ENCODE peak calls at places on chromosomes 2 and 18, in nine cellular contexts. One of them, this sample, is unnamed.

GRCh38 chr2:188978291-188979081 is 4.3 kb downstream of the COL3A1 start:
- DNase-seq in activated T-cell treated with anti-CD3 and anti-CD28 coated beads, Interleukin-2, amount 50 U/mL, for 1 hour: no peak
- DNase-seq in stimulated activated naive CD4-positive, alpha-beta T cell: no peak
- DNase-seq in left cardiac atrium: no peak
- DNase-seq in DMS53: peak
- DNase-seq in T-helper 2 cell: no peak
- DNase-seq in NCI-H1694: no peak
- DNase-seq in GM12865: peak
- DNase-seq in cerebellar cortex: peak
- DNase-seq in this sample: peak

GRCh38 chr2:238271061-238271554 is 17.3 kb downstream of the PER2 start:
- DNase-seq in activated T-cell treated with anti-CD3 and anti-CD28 coated beads, Interleukin-2, amount 50 U/mL, for 1 hour: no peak
- DNase-seq in stimulated activated naive CD4-positive, alpha-beta T cell: no peak
- DNase-seq in left cardiac atrium: no peak
- DNase-seq in DMS53: no peak
- DNase-seq in T-helper 2 cell: no peak
- DNase-seq in NCI-H1694: no peak
- DNase-seq in GM12865: no peak
- DNase-seq in cerebellar cortex: no peak
- DNase-seq in this sample: no peak

GRCh38 chr2:155368934-155369333 is 670.4 kb downstream of the KCNJ3 start:
- DNase-seq in activated T-cell treated with anti-CD3 and anti-CD28 coated beads, Interleukin-2, amount 50 U/mL, for 1 hour: no peak
- DNase-seq in stimulated activated naive CD4-positive, alpha-beta T cell: no peak
- DNase-seq in left cardiac atrium: no peak
- DNase-seq in DMS53: peak
- DNase-seq in T-helper 2 cell: no peak
- DNase-seq in NCI-H1694: peak
- DNase-seq in GM12865: no peak
- DNase-seq in cerebellar cortex: peak
- DNase-seq in this sample: no peak

GRCh38 chr2:671787-672605 is 5.2 kb downstream of the TMEM18 start:
- DNase-seq in activated T-cell treated with anti-CD3 and anti-CD28 coated beads, Interleukin-2, amount 50 U/mL, for 1 hour: no peak
- DNase-seq in stimulated activated naive CD4-positive, alpha-beta T cell: no peak
- DNase-seq in left cardiac atrium: no peak
- DNase-seq in DMS53: no peak
- DNase-seq in T-helper 2 cell: no peak
- DNase-seq in NCI-H1694: no peak
- DNase-seq in GM12865: no peak
- DNase-seq in cerebellar cortex: no peak
- DNase-seq in this sample: no peak

GRCh38 chr18:5155907-5156287 is 41.2 kb downstream of the AKAIN1 start:
- DNase-seq in activated T-cell treated with anti-CD3 and anti-CD28 coated beads, Interleukin-2, amount 50 U/mL, for 1 hour: no peak
- DNase-seq in stimulated activated naive CD4-positive, alpha-beta T cell: no peak
- DNase-seq in left cardiac atrium: no peak
- DNase-seq in DMS53: no peak
- DNase-seq in T-helper 2 cell: no peak
- DNase-seq in NCI-H1694: no peak
- DNase-seq in GM12865: no peak
- DNase-seq in cerebellar cortex: no peak
- DNase-seq in this sample: no peak

GRCh38 chr2:149145314-149146295 is 107.1 kb downstream of the LYPD6B start:
- DNase-seq in activated T-cell treated with anti-CD3 and anti-CD28 coated beads, Interleukin-2, amount 50 U/mL, for 1 hour: no peak
- DNase-seq in stimulated activated naive CD4-positive, alpha-beta T cell: no peak
- DNase-seq in left cardiac atrium: no peak
- DNase-seq in DMS53: no peak
- DNase-seq in T-helper 2 cell: no peak
- DNase-seq in NCI-H1694: no peak
- DNase-seq in GM12865: peak
- DNase-seq in cerebellar cortex: no peak
- DNase-seq in this sample: no peak

GRCh38 chr2:159786938-159787337 is 11.1 kb downstream of the CD302 start:
- DNase-seq in activated T-cell treated with anti-CD3 and anti-CD28 coated beads, Interleukin-2, amount 50 U/mL, for 1 hour: no peak
- DNase-seq in stimulated activated naive CD4-positive, alpha-beta T cell: no peak
- DNase-seq in left cardiac atrium: no peak
- DNase-seq in DMS53: no peak
- DNase-seq in T-helper 2 cell: no peak
- DNase-seq in NCI-H1694: no peak
- DNase-seq in GM12865: no peak
- DNase-seq in cerebellar cortex: no peak
- DNase-seq in this sample: no peak

GRCh38 chr18:76484749-76485387 is 10.2 kb downstream of the ZNF516 start:
- DNase-seq in activated T-cell treated with anti-CD3 and anti-CD28 coated beads, Interleukin-2, amount 50 U/mL, for 1 hour: no peak
- DNase-seq in stimulated activated naive CD4-positive, alpha-beta T cell: no peak
- DNase-seq in left cardiac atrium: no peak
- DNase-seq in DMS53: no peak
- DNase-seq in T-helper 2 cell: no peak
- DNase-seq in NCI-H1694: no peak
- DNase-seq in GM12865: peak
- DNase-seq in cerebellar cortex: no peak
- DNase-seq in this sample: no peak

GRCh38 chr2:68295523-68295922 is 24.2 kb downstream of the CNRIP1 start:
- DNase-seq in activated T-cell treated with anti-CD3 and anti-CD28 coated beads, Interleukin-2, amount 50 U/mL, for 1 hour: no peak
- DNase-seq in stimulated activated naive CD4-positive, alpha-beta T cell: no peak
- DNase-seq in left cardiac atrium: no peak
- DNase-seq in DMS53: no peak
- DNase-seq in T-helper 2 cell: no peak
- DNase-seq in NCI-H1694: no peak
- DNase-seq in GM12865: peak
- DNase-seq in cerebellar cortex: no peak
- DNase-seq in this sample: no peak

GRCh38 chr2:2738276-2738675 is 407.2 kb upstream of the MYT1L start:
- DNase-seq in activated T-cell treated with anti-CD3 and anti-CD28 coated beads, Interleukin-2, amount 50 U/mL, for 1 hour: no peak
- DNase-seq in stimulated activated naive CD4-positive, alpha-beta T cell: no peak
- DNase-seq in left cardiac atrium: no peak
- DNase-seq in DMS53: no peak
- DNase-seq in T-helper 2 cell: no peak
- DNase-seq in NCI-H1694: no peak
- DNase-seq in GM12865: no peak
- DNase-seq in cerebellar cortex: no peak
- DNase-seq in this sample: no peak

This sample was measured in testis.